ENCODE peak calls at places on chromosomes 13 and 19, in four cellular contexts. One of them, this sample, is unnamed.

GRCh38 chr13:24680258-24680920 is at the start of gene ATP12A:
- DNase-seq in fibroblast of the aortic adventitia: no peak
- DNase-seq in astrocyte of the hippocampus: peak
- DNase-seq in A172: no peak
- DNase-seq in this sample: peak

GRCh38 chr19:11247934-11248333 is 8.5 kb downstream of the ANGPTL8 start:
- DNase-seq in fibroblast of the aortic adventitia: no peak
- DNase-seq in astrocyte of the hippocampus: no peak
- DNase-seq in A172: no peak
- DNase-seq in this sample: no peak

GRCh38 chr13:110127986-110128511 is 178.9 kb downstream of the COL4A1 start:
- DNase-seq in fibroblast of the aortic adventitia: peak
- DNase-seq in astrocyte of the hippocampus: peak
- DNase-seq in A172: peak
- DNase-seq in this sample: no peak

GRCh38 chr19:30784850-30785459 is 412.8 kb downstream of the ZNF536 start:
- DNase-seq in fibroblast of the aortic adventitia: peak
- DNase-seq in astrocyte of the hippocampus: peak
- DNase-seq in A172: peak
- DNase-seq in this sample: peak

GRCh38 chr19:53906211-53907192 is 2.6 kb upstream of the CACNG7 start:
- DNase-seq in fibroblast of the aortic adventitia: peak
- DNase-seq in astrocyte of the hippocampus: peak
- DNase-seq in A172: no peak
- DNase-seq in this sample: no peak

GRCh38 chr13:111518161-111518791 is 197.8 kb downstream of the TEX29 start:
- DNase-seq in fibroblast of the aortic adventitia: no peak
- DNase-seq in astrocyte of the hippocampus: no peak
- DNase-seq in A172: no peak
- DNase-seq in this sample: no peak

GRCh38 chr13:27147530-27148170 is 24.0 kb downstream of the USP12 start:
- DNase-seq in fibroblast of the aortic adventitia: no peak
- DNase-seq in astrocyte of the hippocampus: peak
- DNase-seq in A172: no peak
- DNase-seq in this sample: no peak

GRCh38 chr19:7787141-7787540 is 24.1 kb downstream of the CLEC4M start:
- DNase-seq in fibroblast of the aortic adventitia: no peak
- DNase-seq in astrocyte of the hippocampus: no peak
- DNase-seq in A172: no peak
- DNase-seq in this sample: no peak

GRCh38 chr19:45790942-45791341 is 1.7 kb downstream of the DMWD start:
- DNase-seq in fibroblast of the aortic adventitia: no peak
- DNase-seq in astrocyte of the hippocampus: no peak
- DNase-seq in A172: no peak
- DNase-seq in this sample: no peak

GRCh38 chr19:33569822-33570221 is 48.2 kb upstream of the PEPD start:
- DNase-seq in fibroblast of the aortic adventitia: peak
- DNase-seq in astrocyte of the hippocampus: no peak
- DNase-seq in A172: no peak
- DNase-seq in this sample: no peak

GRCh38 chr19:18117692-18118378 is 20.3 kb downstream of the MAST3 start:
- DNase-seq in fibroblast of the aortic adventitia: peak
- DNase-seq in astrocyte of the hippocampus: peak
- DNase-seq in A172: peak
- DNase-seq in this sample: peak

GRCh38 chr19:1361601-1362384 is 21.9 kb upstream of the NDUFS7 start:
- DNase-seq in fibroblast of the aortic adventitia: peak
- DNase-seq in astrocyte of the hippocampus: peak
- DNase-seq in A172: peak
- DNase-seq in this sample: no peak

GRCh38 chr19:39852882-39853281 is 6.7 kb upstream of the FBL start:
- DNase-seq in fibroblast of the aortic adventitia: no peak
- DNase-seq in astrocyte of the hippocampus: no peak
- DNase-seq in A172: no peak
- DNase-seq in this sample: no peak

GRCh38 chr13:81304121-81304659 is 963.3 kb upstream of the SPRY2 start:
- DNase-seq in fibroblast of the aortic adventitia: no peak
- DNase-seq in astrocyte of the hippocampus: no peak
- DNase-seq in A172: no peak
- DNase-seq in this sample: no peak

GRCh38 chr19:16915135-16915534 is 26.3 kb downstream of the F2RL3 start:
- DNase-seq in fibroblast of the aortic adventitia: no peak
- DNase-seq in astrocyte of the hippocampus: no peak
- DNase-seq in A172: no peak
- DNase-seq in this sample: no peak

GRCh38 chr19:48452255-48452654 is 3.1 kb upstream of the KCNJ14 start:
- DNase-seq in fibroblast of the aortic adventitia: no peak
- DNase-seq in astrocyte of the hippocampus: no peak
- DNase-seq in A172: no peak
- DNase-seq in this sample: no peak

GRCh38 chr19:55373993-55374757 is 2.5 kb upstream of the TMEM190 start:
- DNase-seq in fibroblast of the aortic adventitia: peak
- DNase-seq in astrocyte of the hippocampus: peak
- DNase-seq in A172: peak
- DNase-seq in this sample: no peak

GRCh38 chr13:113653264-113654174 is 4.5 kb downstream of the ATP4B start:
- DNase-seq in fibroblast of the aortic adventitia: no peak
- DNase-seq in astrocyte of the hippocampus: peak
- DNase-seq in A172: peak
- DNase-seq in this sample: no peak

GRCh38 chr19:29690842-29691241 is 24.2 kb downstream of the C19orf12 start:
- DNase-seq in fibroblast of the aortic adventitia: peak
- DNase-seq in astrocyte of the hippocampus: no peak
- DNase-seq in A172: peak
- DNase-seq in this sample: peak

GRCh38 chr19:2173388-2173787 is 9.7 kb downstream of the DOT1L start:
- DNase-seq in fibroblast of the aortic adventitia: no peak
- DNase-seq in astrocyte of the hippocampus: no peak
- DNase-seq in A172: no peak
- DNase-seq in this sample: no peak

GRCh38 chr19:8302357-8302691 is 5.8 kb downstream of the CD320 start:
- DNase-seq in fibroblast of the aortic adventitia: no peak
- DNase-seq in astrocyte of the hippocampus: no peak
- DNase-seq in A172: no peak
- DNase-seq in this sample: no peak

GRCh38 chr13:76856141-76856571 is 30.0 kb downstream of the KCTD12 start:
- DNase-seq in fibroblast of the aortic adventitia: peak
- DNase-seq in astrocyte of the hippocampus: peak
- DNase-seq in A172: peak
- DNase-seq in this sample: no peak

GRCh38 chr19:4594199-4594598 is 34.7 kb upstream of the SEMA6B start:
- DNase-seq in fibroblast of the aortic adventitia: no peak
- DNase-seq in astrocyte of the hippocampus: no peak
- DNase-seq in A172: no peak
- DNase-seq in this sample: no peak

GRCh38 chr13:51726446-51727185 is 77.3 kb downstream of the DHRS12 start:
- DNase-seq in fibroblast of the aortic adventitia: peak
- DNase-seq in astrocyte of the hippocampus: peak
- DNase-seq in A172: no peak
- DNase-seq in this sample: no peak

GRCh38 chr19:6216996-6217751 is 62.6 kb downstream of the MLLT1 start:
- DNase-seq in fibroblast of the aortic adventitia: peak
- DNase-seq in astrocyte of the hippocampus: peak
- DNase-seq in A172: no peak
- DNase-seq in this sample: no peak

GRCh38 chr13:98447881-98448641 is 128.8 kb downstream of the STK24 start:
- DNase-seq in fibroblast of the aortic adventitia: no peak
- DNase-seq in astrocyte of the hippocampus: peak
- DNase-seq in A172: no peak
- DNase-seq in this sample: no peak

GRCh38 chr19:4738734-4739133 is 15.1 kb upstream of the DPP9 start:
- DNase-seq in fibroblast of the aortic adventitia: no peak
- DNase-seq in astrocyte of the hippocampus: no peak
- DNase-seq in A172: no peak
- DNase-seq in this sample: no peak

GRCh38 chr13:99063952-99064351 is 86.1 kb upstream of the DOCK9 start:
- DNase-seq in fibroblast of the aortic adventitia: no peak
- DNase-seq in astrocyte of the hippocampus: no peak
- DNase-seq in A172: no peak
- DNase-seq in this sample: peak

GRCh38 chr13:30158774-30159445 is 148.4 kb downstream of the KATNAL1 start:
- DNase-seq in fibroblast of the aortic adventitia: peak
- DNase-seq in astrocyte of the hippocampus: peak
- DNase-seq in A172: peak
- DNase-seq in this sample: no peak

GRCh38 chr13:111893071-111893606 is 173.8 kb upstream of the SOX1 start:
- DNase-seq in fibroblast of the aortic adventitia: no peak
- DNase-seq in astrocyte of the hippocampus: peak
- DNase-seq in A172: no peak
- DNase-seq in this sample: no peak

GRCh38 chr13:98941536-98941935 is 36.3 kb downstream of the DOCK9 start:
- DNase-seq in fibroblast of the aortic adventitia: no peak
- DNase-seq in astrocyte of the hippocampus: no peak
- DNase-seq in A172: no peak
- DNase-seq in this sample: no peak

This sample was measured in MM.1S.